ENCODE peak calls at places on chromosomes 3 and 15, in eight cellular contexts. U is HepG2, N is IMR-90, P is ovary, E is endothelial cell of umbilical vein, K is transverse colon, S is sigmoid colon, F is thyroid gland. L is an unnamed sample.

GRCh38 chr15:36358094-36358961 is 221.1 kb upstream of the CDIN1 start:
- DNase-seq in U (no peak), N (peak; percentile 95), P (no peak), E (peak; percentile 20), K (no peak), S (no peak), F (no peak), L (no peak)

GRCh38 chr3:170458285-170458684 is 39.6 kb downstream of the CLDN11 start:
- DNase-seq in U (no peak), N (no peak), P (no peak), E (no peak), K (no peak), S (no peak), F (no peak), L (no peak)

GRCh38 chr15:27082019-27082418 is 111.0 kb downstream of the GABRG3 start:
- DNase-seq in U (no peak), N (no peak), P (no peak), E (no peak), K (no peak), S (no peak), F (no peak), L (no peak)

GRCh38 chr3:32202496-32202895 is 36.0 kb upstream of the CMTM8 start:
- DNase-seq in U (no peak), N (no peak), P (no peak), E (no peak), K (no peak), S (no peak), F (no peak), L (no peak)

GRCh38 chr3:8482263-8482662 is 19.4 kb upstream of the LMCD1 start:
- DNase-seq in U (no peak), N (no peak), P (no peak), E (peak; percentile 92), K (no peak), S (no peak), F (no peak), L (no peak)

GRCh38 chr3:38723569-38724391 is 74.3 kb upstream of the SCN5A start:
- DNase-seq in U (no peak), N (no peak), P (no peak), E (peak; percentile 51), K (no peak), S (no peak), F (no peak), L (peak; percentile 85)

GRCh38 chr15:37740623-37741141 is 193.8 kb upstream of the TMCO5A start:
- DNase-seq in U (no peak), N (no peak), P (no peak), E (no peak), K (no peak), S (no peak), F (no peak), L (no peak)

GRCh38 chr3:111712294-111713180 is 117.4 kb upstream of the ZBED2 start:
- DNase-seq in U (no peak), N (no peak), P (no peak), E (no peak), K (no peak), S (peak; percentile 72), F (no peak), L (no peak)

GRCh38 chr3:38122712-38123290 is 14.1 kb downstream of the ACAA1 start:
- DNase-seq in U (no peak), N (no peak), P (no peak), E (no peak), K (no peak), S (no peak), F (no peak), L (no peak)

GRCh38 chr15:69954726-69955125 is 143.0 kb downstream of the TLE3 start:
- DNase-seq in U (no peak), N (no peak), P (no peak), E (no peak), K (no peak), S (no peak), F (no peak), L (no peak)

GRCh38 chr3:50210510-50211367 is 5.7 kb downstream of the SLC38A3 start:
- DNase-seq in U (peak; percentile 81), N (no peak), P (no peak), E (no peak), K (no peak), S (no peak), F (no peak), L (no peak)

GRCh38 chr3:128763967-128764366 is 38.0 kb downstream of the RAB7A start:
- DNase-seq in U (no peak), N (no peak), P (no peak), E (no peak), K (no peak), S (no peak), F (no peak), L (no peak)

GRCh38 chr15:66770518-66771350 is 68.7 kb downstream of the SMAD6 start:
- DNase-seq in U (peak; percentile 93), N (no peak), P (no peak), E (no peak), K (peak; percentile 36), S (peak; percentile 48), F (no peak), L (no peak)

GRCh38 chr3:2615080-2615479 is 495.1 kb downstream of the IL5RA start:
- DNase-seq in U (no peak), N (no peak), P (no peak), E (no peak), K (no peak), S (no peak), F (no peak), L (no peak)

GRCh38 chr3:106610362-106610997 is 741.7 kb upstream of the CBLB start:
- DNase-seq in U (no peak), N (peak; percentile 53), P (no peak), E (peak; percentile 65), K (no peak), S (no peak), F (no peak), L (no peak)

GRCh38 chr15:71194286-71194685 is 79.0 kb downstream of the THSD4 start:
- DNase-seq in U (no peak), N (no peak), P (no peak), E (no peak), K (no peak), S (no peak), F (no peak), L (no peak)

GRCh38 chr3:172892158-172892557 is 141.6 kb downstream of the ECT2 start:
- DNase-seq in U (no peak), N (peak; percentile 47), P (no peak), E (peak; percentile 72), K (no peak), S (no peak), F (no peak), L (no peak)

GRCh38 chr15:85518979-85519761 is 138.8 kb downstream of the AKAP13 start:
- DNase-seq in U (no peak), N (peak; percentile 73), P (no peak), E (no peak), K (no peak), S (no peak), F (no peak), L (no peak)

GRCh38 chr15:63832620-63833245 is 1.0 kb downstream of the HERC1 start:
- DNase-seq in U (no peak), N (no peak), P (no peak), E (no peak), K (no peak), S (no peak), F (no peak), L (peak; percentile 71)

GRCh38 chr3:64151335-64151871 is 73.9 kb downstream of the PRICKLE2 start:
- DNase-seq in U (no peak), N (no peak), P (no peak), E (no peak), K (no peak), S (no peak), F (peak; percentile 38), L (no peak)

DNA sequence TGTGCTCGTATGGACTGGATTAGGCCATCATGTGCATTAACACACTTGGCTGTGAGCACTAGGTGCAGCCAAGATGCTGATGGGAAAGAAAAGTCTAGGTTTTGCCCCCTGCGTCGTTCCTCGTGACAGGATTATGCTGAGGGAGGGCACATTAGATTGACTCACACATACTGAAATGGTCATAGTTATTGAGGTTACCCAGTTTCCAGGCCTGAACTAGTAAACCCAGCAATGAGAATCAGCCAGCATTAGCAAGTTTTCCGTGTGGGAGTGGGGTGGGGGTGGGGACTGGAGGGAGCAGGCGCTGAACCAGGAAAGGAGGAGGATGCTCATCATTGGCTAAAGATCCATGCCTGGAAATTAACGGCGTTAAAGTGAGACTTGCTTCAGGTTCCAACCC is 224.9 kb upstream of the TPRG1 start:
- DNase-seq in U (no peak), N (no peak), P (no peak), E (no peak), K (no peak), S (no peak), F (no peak), L (no peak)
- TF ChIP-seq POLR2A in U (no peak), N (no peak), P (no peak), E (no peak), K (no peak), S (no peak), F (no peak), L (no peak)

DNA sequence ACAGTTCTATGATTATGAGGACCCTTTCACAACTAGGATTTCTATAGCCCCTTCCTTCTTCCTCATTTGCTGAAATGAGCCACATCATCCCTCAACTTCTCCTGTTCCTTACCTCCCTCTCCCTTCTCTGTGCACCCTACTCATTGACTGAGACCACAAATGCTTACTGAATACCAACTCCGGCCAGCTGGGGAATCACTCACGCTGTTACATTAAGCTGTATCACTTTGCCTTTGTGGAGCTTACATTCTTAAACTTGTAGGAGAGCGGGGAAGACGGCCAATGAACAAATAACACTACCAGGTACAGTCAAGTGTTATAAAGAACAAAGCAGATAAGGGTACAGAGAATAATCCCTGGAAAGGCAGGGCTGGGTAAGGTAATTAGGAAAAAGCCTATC is 5.7 kb downstream of the SUCLG2 start:
- DNase-seq in U (no peak), N (peak; percentile 58), P (no peak), E (no peak), K (no peak), S (no peak), F (no peak), L (no peak)
- TF ChIP-seq POLR2A in U (no peak), N (no peak), P (no peak), E (no peak), K (no peak), S (no peak), F (no peak), L (no peak)

DNA sequence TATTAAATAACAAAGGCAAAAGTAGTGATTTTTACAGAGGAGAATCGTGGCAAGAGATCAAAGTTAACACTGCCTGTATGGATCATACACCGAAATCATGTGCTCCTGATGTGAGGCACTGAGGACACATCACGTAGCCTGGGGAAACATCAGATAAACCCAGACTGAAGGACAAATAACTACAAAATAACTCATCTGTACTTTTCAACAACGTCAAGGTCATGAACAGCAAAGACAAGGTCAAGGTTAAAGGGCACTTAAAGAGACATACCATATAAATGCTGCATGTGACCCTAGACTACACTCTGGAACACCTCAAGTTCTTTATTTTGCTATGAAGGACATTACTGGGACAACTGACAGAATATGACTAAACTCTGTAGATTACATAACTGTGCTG is 48.2 kb downstream of the CHSY1 start:
- DNase-seq in U (peak; percentile 65), N (no peak), P (no peak), E (no peak), K (no peak), S (no peak), F (no peak), L (no peak)
- TF ChIP-seq POLR2A in U (no peak), N (no peak), P (no peak), E (no peak), K (no peak), S (no peak), F (no peak), L (no peak)

DNA sequence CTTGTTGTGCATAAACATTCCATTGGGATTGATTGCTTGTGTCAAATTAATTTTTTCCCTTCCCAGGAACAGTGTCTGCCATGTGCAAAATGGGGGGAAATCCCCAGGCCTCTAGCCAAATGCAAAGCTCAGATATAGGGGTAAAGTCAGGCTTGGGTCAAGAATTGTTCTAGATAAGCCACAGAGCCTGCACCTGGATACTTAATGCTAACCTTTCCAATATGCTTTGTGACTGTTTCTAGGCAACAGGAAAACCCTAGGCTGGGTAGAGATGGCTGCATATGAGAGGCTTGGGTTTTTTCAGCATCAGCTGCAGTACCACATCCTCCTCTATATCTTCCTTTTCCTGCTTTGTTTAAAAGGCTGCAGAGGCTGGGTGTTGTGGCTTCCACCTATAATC is 61.9 kb upstream of the ROPN1 start:
- DNase-seq in U (no peak), N (no peak), P (no peak), E (no peak), K (no peak), S (no peak), F (no peak), L (no peak)
- TF ChIP-seq POLR2A in U (no peak), N (no peak), P (no peak), E (no peak), K (no peak), S (no peak), F (no peak), L (no peak)

L was measured in erythroblast.